ENCODE peak calls at places on chromosomes 4 and X, in six cellular contexts. One of them, this sample, is unnamed.

GRCh38 chr4:19623866-19624265 is 627.8 kb upstream of the SLIT2 start:
- DNase-seq in right atrium auricular region: no peak
- DNase-seq in stomach: no peak
- DNase-seq in body of pancreas: no peak
- DNase-seq in cardiac muscle cell: no peak
- DNase-seq in PC-3: no peak
- DNase-seq in this sample: no peak

GRCh38 chr4:24174622-24175021 is 284.8 kb upstream of the PPARGC1A start:
- DNase-seq in right atrium auricular region: no peak
- DNase-seq in stomach: no peak
- DNase-seq in body of pancreas: no peak
- DNase-seq in cardiac muscle cell: no peak
- DNase-seq in PC-3: no peak
- DNase-seq in this sample: no peak

GRCh38 chr4:109548655-109549054 is 11.4 kb upstream of the MCUB start:
- DNase-seq in right atrium auricular region: no peak
- DNase-seq in stomach: no peak
- DNase-seq in body of pancreas: no peak
- DNase-seq in cardiac muscle cell: no peak
- DNase-seq in PC-3: peak
- DNase-seq in this sample: no peak

GRCh38 chr4:143188325-143189088 is 3.8 kb downstream of the USP38 start:
- DNase-seq in right atrium auricular region: no peak
- DNase-seq in stomach: no peak
- DNase-seq in body of pancreas: no peak
- DNase-seq in cardiac muscle cell: no peak
- DNase-seq in PC-3: peak
- DNase-seq in this sample: no peak

GRCh38 chr4:15375707-15376106 is 52.1 kb upstream of the C1QTNF7 start:
- DNase-seq in right atrium auricular region: no peak
- DNase-seq in stomach: no peak
- DNase-seq in body of pancreas: no peak
- DNase-seq in cardiac muscle cell: no peak
- DNase-seq in PC-3: no peak
- DNase-seq in this sample: no peak

GRCh38 chrX:9759340-9759739 is 6.3 kb downstream of the GPR143 start:
- DNase-seq in right atrium auricular region: no peak
- DNase-seq in stomach: no peak
- DNase-seq in body of pancreas: no peak
- DNase-seq in cardiac muscle cell: no peak
- DNase-seq in PC-3: no peak
- DNase-seq in this sample: no peak

GRCh38 chr4:185534850-185535761 is at the start of gene PDLIM3:
- DNase-seq in right atrium auricular region: peak
- DNase-seq in stomach: peak
- DNase-seq in body of pancreas: peak
- DNase-seq in cardiac muscle cell: peak
- DNase-seq in PC-3: no peak
- DNase-seq in this sample: peak

GRCh38 chr4:1748465-1748995 is 27.2 kb downstream of the TACC3 start:
- DNase-seq in right atrium auricular region: no peak
- DNase-seq in stomach: peak
- DNase-seq in body of pancreas: peak
- DNase-seq in cardiac muscle cell: peak
- DNase-seq in PC-3: peak
- DNase-seq in this sample: peak

GRCh38 chrX:9486786-9487185 is 21.9 kb downstream of the TBL1X start:
- DNase-seq in right atrium auricular region: no peak
- DNase-seq in stomach: no peak
- DNase-seq in body of pancreas: no peak
- DNase-seq in cardiac muscle cell: no peak
- DNase-seq in PC-3: no peak
- DNase-seq in this sample: no peak

GRCh38 chrX:87664381-87664780 is 146.8 kb downstream of the KLHL4 start:
- DNase-seq in right atrium auricular region: no peak
- DNase-seq in stomach: no peak
- DNase-seq in body of pancreas: no peak
- DNase-seq in cardiac muscle cell: peak
- DNase-seq in PC-3: peak
- DNase-seq in this sample: no peak

GRCh38 chr4:158015241-158015640 is 157.6 kb downstream of the GASK1B start:
- DNase-seq in right atrium auricular region: no peak
- DNase-seq in stomach: no peak
- DNase-seq in body of pancreas: no peak
- DNase-seq in cardiac muscle cell: no peak
- DNase-seq in PC-3: peak
- DNase-seq in this sample: no peak

GRCh38 chr4:26322349-26322748 is 1.5 kb downstream of the RBPJ start:
- DNase-seq in right atrium auricular region: no peak
- DNase-seq in stomach: no peak
- DNase-seq in body of pancreas: no peak
- DNase-seq in cardiac muscle cell: no peak
- DNase-seq in PC-3: no peak
- DNase-seq in this sample: no peak

GRCh38 chr4:51830146-51830545 is 12.8 kb upstream of the DCUN1D4 start:
- DNase-seq in right atrium auricular region: no peak
- DNase-seq in stomach: no peak
- DNase-seq in body of pancreas: no peak
- DNase-seq in cardiac muscle cell: no peak
- DNase-seq in PC-3: no peak
- DNase-seq in this sample: no peak

GRCh38 chr4:174120446-174121142 is 162.9 kb downstream of the FBXO8 start:
- DNase-seq in right atrium auricular region: peak
- DNase-seq in stomach: no peak
- DNase-seq in body of pancreas: peak
- DNase-seq in cardiac muscle cell: peak
- DNase-seq in PC-3: peak
- DNase-seq in this sample: peak

GRCh38 chr4:10926025-10926424 is 241.5 kb upstream of the CLNK start:
- DNase-seq in right atrium auricular region: no peak
- DNase-seq in stomach: no peak
- DNase-seq in body of pancreas: no peak
- DNase-seq in cardiac muscle cell: no peak
- DNase-seq in PC-3: no peak
- DNase-seq in this sample: no peak

GRCh38 chrX:56726609-56727008 is 2.4 kb upstream of the NBDY start:
- DNase-seq in right atrium auricular region: no peak
- DNase-seq in stomach: no peak
- DNase-seq in body of pancreas: no peak
- DNase-seq in cardiac muscle cell: peak
- DNase-seq in PC-3: peak
- DNase-seq in this sample: no peak

GRCh38 chr4:32140636-32141035 is 1420.5 kb downstream of the PCDH7 start:
- DNase-seq in right atrium auricular region: no peak
- DNase-seq in stomach: no peak
- DNase-seq in body of pancreas: no peak
- DNase-seq in cardiac muscle cell: no peak
- DNase-seq in PC-3: peak
- DNase-seq in this sample: no peak

GRCh38 chrX:47498411-47498810 is 15.4 kb upstream of the ZNF41 start:
- DNase-seq in right atrium auricular region: no peak
- DNase-seq in stomach: no peak
- DNase-seq in body of pancreas: no peak
- DNase-seq in cardiac muscle cell: no peak
- DNase-seq in PC-3: peak
- DNase-seq in this sample: no peak

GRCh38 chr4:150235795-150236385 is 157.6 kb downstream of the DCLK2 start:
- DNase-seq in right atrium auricular region: no peak
- DNase-seq in stomach: no peak
- DNase-seq in body of pancreas: no peak
- DNase-seq in cardiac muscle cell: no peak
- DNase-seq in PC-3: no peak
- DNase-seq in this sample: no peak

GRCh38 chr4:110618091-110619000 is 4.5 kb downstream of the PITX2 start:
- DNase-seq in right atrium auricular region: no peak
- DNase-seq in stomach: no peak
- DNase-seq in body of pancreas: no peak
- DNase-seq in cardiac muscle cell: peak
- DNase-seq in PC-3: peak
- DNase-seq in this sample: no peak

GRCh38 chr4:138510053-138510452 is 267.9 kb upstream of the SLC7A11 start:
- DNase-seq in right atrium auricular region: no peak
- DNase-seq in stomach: no peak
- DNase-seq in body of pancreas: no peak
- DNase-seq in cardiac muscle cell: no peak
- DNase-seq in PC-3: no peak
- DNase-seq in this sample: no peak

GRCh38 chr4:23135792-23136645 is 443.3 kb downstream of the GBA3 start:
- DNase-seq in right atrium auricular region: no peak
- DNase-seq in stomach: no peak
- DNase-seq in body of pancreas: no peak
- DNase-seq in cardiac muscle cell: peak
- DNase-seq in PC-3: peak
- DNase-seq in this sample: peak

GRCh38 chrX:9378980-9379696 is 85.7 kb upstream of the TBL1X start:
- DNase-seq in right atrium auricular region: no peak
- DNase-seq in stomach: no peak
- DNase-seq in body of pancreas: no peak
- DNase-seq in cardiac muscle cell: no peak
- DNase-seq in PC-3: peak
- DNase-seq in this sample: peak

GRCh38 chr4:140243345-140243753 is 89.4 kb upstream of the MAML3 start:
- DNase-seq in right atrium auricular region: no peak
- DNase-seq in stomach: peak
- DNase-seq in body of pancreas: no peak
- DNase-seq in cardiac muscle cell: peak
- DNase-seq in PC-3: peak
- DNase-seq in this sample: peak

GRCh38 chr4:120718979-120719566 is 203.5 kb downstream of the PRDM5 start:
- DNase-seq in right atrium auricular region: no peak
- DNase-seq in stomach: no peak
- DNase-seq in body of pancreas: no peak
- DNase-seq in cardiac muscle cell: peak
- DNase-seq in PC-3: peak
- DNase-seq in this sample: peak

GRCh38 chr4:31021008-31021407 is 300.8 kb downstream of the PCDH7 start:
- DNase-seq in right atrium auricular region: no peak
- DNase-seq in stomach: no peak
- DNase-seq in body of pancreas: no peak
- DNase-seq in cardiac muscle cell: no peak
- DNase-seq in PC-3: no peak
- DNase-seq in this sample: no peak

GRCh38 chr4:18021720-18022571 is at the start of gene LCORL:
- DNase-seq in right atrium auricular region: peak
- DNase-seq in stomach: peak
- DNase-seq in body of pancreas: peak
- DNase-seq in cardiac muscle cell: peak
- DNase-seq in PC-3: peak
- DNase-seq in this sample: peak
- TF ChIP-seq CTCF in right atrium auricular region: no peak
- TF ChIP-seq CTCF in stomach: no peak
- TF ChIP-seq CTCF in body of pancreas: peak
- TF ChIP-seq CTCF in cardiac muscle cell: no peak
- TF ChIP-seq CTCF in PC-3: no peak
- TF ChIP-seq CTCF in this sample: no peak

GRCh38 chr4:147625733-147626132 is 8.5 kb downstream of the TMEM184C start:
- DNase-seq in right atrium auricular region: no peak
- DNase-seq in stomach: no peak
- DNase-seq in body of pancreas: no peak
- DNase-seq in cardiac muscle cell: no peak
- DNase-seq in PC-3: peak
- DNase-seq in this sample: no peak
- TF ChIP-seq CTCF in right atrium auricular region: no peak
- TF ChIP-seq CTCF in stomach: no peak
- TF ChIP-seq CTCF in body of pancreas: no peak
- TF ChIP-seq CTCF in cardiac muscle cell: no peak
- TF ChIP-seq CTCF in PC-3: no peak
- TF ChIP-seq CTCF in this sample: no peak

DNA sequence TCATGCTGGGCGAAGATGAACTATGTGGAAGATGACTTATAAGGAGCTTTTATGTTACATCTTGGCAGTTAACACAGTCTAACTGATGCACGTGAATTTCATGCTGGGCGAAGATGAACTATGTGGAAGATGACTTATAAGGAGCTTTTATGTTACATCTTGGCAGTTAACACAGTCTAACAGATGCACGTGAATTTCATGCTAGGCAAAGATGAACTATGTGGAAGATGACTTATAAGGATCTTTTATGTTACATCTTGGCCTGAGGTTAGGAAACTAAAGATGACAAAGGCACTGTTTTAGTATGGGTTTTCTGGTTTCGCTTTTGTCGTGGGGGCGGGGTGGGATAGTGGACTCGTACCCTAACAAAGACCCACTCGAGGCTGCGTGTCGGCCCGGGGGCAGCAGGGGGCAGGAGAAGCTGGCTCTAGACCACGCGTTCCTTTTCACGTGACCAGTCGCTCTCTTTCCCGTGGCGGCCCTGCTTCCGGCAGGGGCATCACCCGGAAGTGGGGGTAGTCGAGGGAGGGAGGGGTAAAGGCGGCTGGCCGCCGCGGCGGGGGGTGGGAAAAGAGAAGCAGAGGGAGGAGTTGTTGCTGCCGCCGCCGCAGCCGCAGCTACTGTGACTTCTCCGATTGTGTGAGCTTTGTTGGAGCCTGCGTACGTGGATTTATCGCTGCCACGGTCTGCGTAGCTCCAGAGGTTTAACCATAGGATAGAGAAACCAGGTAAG is at the start of gene ATP7A:
- DNase-seq in right atrium auricular region: peak
- DNase-seq in stomach: peak
- DNase-seq in body of pancreas: peak
- DNase-seq in cardiac muscle cell: peak
- DNase-seq in PC-3: peak
- DNase-seq in this sample: peak
- TF ChIP-seq CTCF in right atrium auricular region: peak
- TF ChIP-seq CTCF in stomach: no peak
- TF ChIP-seq CTCF in body of pancreas: peak
- TF ChIP-seq CTCF in cardiac muscle cell: peak
- TF ChIP-seq CTCF in PC-3: peak
- TF ChIP-seq CTCF in this sample: peak

GRCh38 chrX:70436380-70436779 is 8.3 kb upstream of the DLG3 start:
- DNase-seq in right atrium auricular region: no peak
- DNase-seq in stomach: no peak
- DNase-seq in body of pancreas: no peak
- DNase-seq in cardiac muscle cell: peak
- DNase-seq in PC-3: no peak
- DNase-seq in this sample: no peak
- TF ChIP-seq CTCF in right atrium auricular region: no peak
- TF ChIP-seq CTCF in stomach: no peak
- TF ChIP-seq CTCF in body of pancreas: no peak
- TF ChIP-seq CTCF in cardiac muscle cell: peak
- TF ChIP-seq CTCF in PC-3: no peak
- TF ChIP-seq CTCF in this sample: no peak